ENCODE peak calls at places on chromosomes 12 and 14, in six cellular contexts. E is thoracic aorta, A is RWPE1, X is fibroblast of mammary gland, S is AG09309, J is choroid plexus epithelial cell. O is an unnamed sample.

GRCh38 chr14:63508033-63508432 is 35.1 kb downstream of the PPP2R5E start:
- DNase-seq in S (no peak), A (no peak), E (no peak), X (no peak), J (no peak), O (no peak)

GRCh38 chr14:84927096-84927910 is 602.6 kb upstream of the FLRT2 start:
- DNase-seq in J (peak), X (no peak), E (no peak), A (no peak), S (no peak), O (no peak)

GRCh38 chr12:89244536-89244935 is 107.8 kb downstream of the DUSP6 start:
- DNase-seq in S (no peak), J (peak), X (peak), E (no peak), A (no peak), O (no peak)

GRCh38 chr14:29648045-29648444 is 279.6 kb downstream of the PRKD1 start:
- DNase-seq in X (peak), S (no peak), J (no peak), E (no peak), A (no peak), O (no peak)

GRCh38 chr14:55073856-55074255 is 22.4 kb downstream of the MAPK1IP1L start:
- DNase-seq in J (peak), X (peak), E (no peak), S (peak), A (no peak), O (no peak)

GRCh38 chr14:99681101-99681831 is 2.8 kb upstream of the CYP46A1 start:
- DNase-seq in X (no peak), A (no peak), S (no peak), E (no peak), J (no peak), O (no peak)

GRCh38 chr12:27521066-27521465 is 2.9 kb upstream of the PPFIBP1 start:
- DNase-seq in S (no peak), E (no peak), A (no peak), J (no peak), X (peak), O (peak)

GRCh38 chr12:114238808-114239207 is 167.1 kb downstream of the TBX5 start:
- DNase-seq in S (peak), X (peak), E (no peak), A (no peak), J (peak), O (peak)

GRCh38 chr14:62694075-62694474 is 351.2 kb downstream of the KCNH5 start:
- DNase-seq in J (peak), A (peak), E (no peak), S (no peak), X (peak), O (no peak)

GRCh38 chr14:99821519-99822165 is 28.4 kb downstream of the EML1 start:
- DNase-seq in A (no peak), S (peak), X (peak), J (peak), E (no peak), O (no peak)

GRCh38 chr14:85958069-85958468 is 428.1 kb downstream of the FLRT2 start:
- DNase-seq in E (no peak), X (no peak), S (no peak), J (peak), A (no peak), O (no peak)

GRCh38 chr14:28375295-28375694 is 391.3 kb upstream of the FOXG1 start:
- DNase-seq in E (no peak), A (no peak), X (peak), J (peak), S (no peak), O (no peak)

GRCh38 chr12:106445981-106446380 is 88.4 kb downstream of the POLR3B start:
- DNase-seq in S (no peak), A (no peak), E (no peak), X (no peak), J (no peak), O (no peak)

GRCh38 chr14:35140718-35141581 is 18.6 kb downstream of the PRORP start:
- DNase-seq in J (peak), A (peak), E (no peak), S (no peak), X (peak), O (no peak)

GRCh38 chr12:19171731-19172130 is 42.2 kb downstream of the PLEKHA5 start:
- DNase-seq in J (no peak), S (no peak), X (no peak), A (no peak), E (no peak), O (no peak)

GRCh38 chr12:99009654-99010296 is 364.7 kb downstream of the APAF1 start:
- DNase-seq in A (no peak), J (no peak), S (no peak), E (no peak), X (peak), O (no peak)

GRCh38 chr14:25042362-25043299 is 7.3 kb downstream of the STXBP6 start:
- DNase-seq in E (no peak), S (peak), A (no peak), X (peak), J (peak), O (no peak)

GRCh38 chr12:9724023-9724422 is 8.9 kb downstream of the CLECL1 start:
- DNase-seq in X (no peak), A (no peak), S (no peak), E (no peak), J (no peak), O (no peak)

GRCh38 chr12:93323625-93324165 is 54.0 kb upstream of the NUDT4 start:
- DNase-seq in S (no peak), J (peak), E (no peak), A (peak), X (peak), O (no peak)

GRCh38 chr14:104350463-104351185 is 212.2 kb downstream of the KIF26A start:
- DNase-seq in J (peak), A (no peak), X (no peak), E (no peak), S (no peak), O (no peak)

GRCh38 chr12:90023207-90023870 is 314.7 kb upstream of the ATP2B1 start:
- DNase-seq in A (no peak), E (no peak), S (no peak), X (no peak), J (no peak), O (no peak)

GRCh38 chr12:12671850-12672660 is 23.9 kb downstream of the GPR19 start:
- DNase-seq in A (no peak), X (peak), J (peak), S (no peak), E (no peak), O (no peak)

GRCh38 chr12:43723134-43723533 is 35.5 kb downstream of the PUS7L start:
- DNase-seq in X (no peak), S (no peak), A (no peak), J (no peak), E (no peak), O (no peak)

GRCh38 chr12:111616177-111616623 is 17.1 kb upstream of the ATXN2 start:
- DNase-seq in E (no peak), X (peak), S (no peak), J (peak), A (no peak), O (no peak)

GRCh38 chr12:41981758-41982157 is 162.9 kb downstream of the GXYLT1 start:
- DNase-seq in X (peak), A (peak), J (peak), E (no peak), S (no peak), O (no peak)

GRCh38 chr12:34287986-34288962 is 266.0 kb downstream of the ALG10 start:
- DNase-seq in X (no peak), S (no peak), E (no peak), J (no peak), A (no peak), O (no peak)

GRCh38 chr12:38053113-38053512 is 263.5 kb upstream of the ALG10B start:
- DNase-seq in J (no peak), E (no peak), X (no peak), A (no peak), S (no peak), O (no peak)

GRCh38 chr12:38056701-38057689 is 259.6 kb upstream of the ALG10B start:
- DNase-seq in J (no peak), S (no peak), X (no peak), E (no peak), A (peak), O (no peak)

DNA sequence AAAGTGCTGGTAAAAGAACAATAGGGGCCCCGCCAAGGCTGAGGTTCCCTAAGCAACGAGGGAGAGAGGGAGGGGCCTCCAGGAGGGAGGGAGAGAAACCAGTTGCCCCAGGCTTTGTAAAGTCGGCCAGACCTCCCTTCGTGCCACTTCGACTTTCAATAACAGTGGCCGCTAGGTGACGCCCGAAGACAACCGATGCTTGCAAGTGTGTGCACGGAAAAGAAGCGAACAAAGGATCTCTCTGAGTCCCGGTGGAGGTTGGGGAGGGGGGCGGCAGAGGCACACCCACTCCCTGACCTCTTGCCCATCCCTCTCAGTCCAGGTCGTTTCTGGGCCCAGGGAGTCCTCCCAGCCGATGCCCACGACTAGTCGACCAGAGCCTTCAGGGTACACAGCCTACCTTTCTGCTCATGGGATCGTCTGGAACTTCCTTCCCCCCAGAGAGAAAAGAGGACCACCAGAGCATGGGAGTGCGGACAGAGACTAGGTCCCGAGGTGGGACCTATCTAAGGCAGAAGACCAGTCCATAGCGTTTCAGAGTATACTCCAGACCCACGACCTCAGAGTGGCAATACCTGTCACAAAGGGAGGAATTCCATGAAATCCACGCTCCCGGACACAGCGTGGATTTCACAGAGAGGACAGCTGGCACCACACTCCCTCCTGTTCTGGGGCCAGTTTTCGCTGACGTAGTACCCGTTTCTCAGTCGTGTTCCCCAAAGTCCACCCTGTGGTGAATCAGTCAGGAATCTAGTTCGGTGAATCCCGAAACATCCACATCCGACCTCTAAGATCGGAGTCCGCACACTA is 262.7 kb upstream of the ALG10B start:
- DNase-seq in J (no peak), E (no peak), A (peak), X (no peak), S (no peak), O (no peak)
- TF ChIP-seq CTCF in J (no peak), E (no peak), A (no peak), X (no peak), S (peak), O (no peak)

DNA sequence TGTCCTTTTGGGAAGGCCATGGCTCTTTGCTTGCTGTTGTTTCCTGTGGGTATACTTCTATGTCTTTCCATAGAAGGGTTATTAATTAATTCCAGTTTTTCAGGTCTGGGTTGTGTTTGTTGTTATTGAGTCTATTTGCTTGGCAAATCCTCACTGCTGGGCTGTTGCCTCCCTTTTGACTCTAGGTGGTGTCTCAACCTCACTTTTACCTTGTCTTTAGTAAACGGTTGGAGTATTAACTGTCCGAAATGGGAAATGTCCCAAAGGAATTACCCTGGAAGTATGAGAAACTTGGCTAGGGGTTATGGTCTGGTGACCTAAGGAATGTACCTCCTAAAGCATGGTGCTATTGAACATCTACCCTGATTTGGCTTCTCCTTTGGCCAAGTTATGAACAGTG is 16.7 kb downstream of the PRH1 start:
- DNase-seq in A (no peak), X (peak), S (no peak), E (no peak), J (no peak), O (no peak)
- TF ChIP-seq CTCF in A (no peak), X (no peak), S (no peak), E (no peak), J (peak), O (no peak)

GRCh38 chr14:41350476-41350875 is 256.2 kb upstream of the LRFN5 start:
- DNase-seq in E (no peak), J (no peak), X (no peak), S (no peak), A (no peak), O (no peak)

GRCh38 chr14:41343857-41344256 is 262.8 kb upstream of the LRFN5 start:
- DNase-seq in S (no peak), J (no peak), X (no peak), A (no peak), E (no peak), O (no peak)

DNA sequence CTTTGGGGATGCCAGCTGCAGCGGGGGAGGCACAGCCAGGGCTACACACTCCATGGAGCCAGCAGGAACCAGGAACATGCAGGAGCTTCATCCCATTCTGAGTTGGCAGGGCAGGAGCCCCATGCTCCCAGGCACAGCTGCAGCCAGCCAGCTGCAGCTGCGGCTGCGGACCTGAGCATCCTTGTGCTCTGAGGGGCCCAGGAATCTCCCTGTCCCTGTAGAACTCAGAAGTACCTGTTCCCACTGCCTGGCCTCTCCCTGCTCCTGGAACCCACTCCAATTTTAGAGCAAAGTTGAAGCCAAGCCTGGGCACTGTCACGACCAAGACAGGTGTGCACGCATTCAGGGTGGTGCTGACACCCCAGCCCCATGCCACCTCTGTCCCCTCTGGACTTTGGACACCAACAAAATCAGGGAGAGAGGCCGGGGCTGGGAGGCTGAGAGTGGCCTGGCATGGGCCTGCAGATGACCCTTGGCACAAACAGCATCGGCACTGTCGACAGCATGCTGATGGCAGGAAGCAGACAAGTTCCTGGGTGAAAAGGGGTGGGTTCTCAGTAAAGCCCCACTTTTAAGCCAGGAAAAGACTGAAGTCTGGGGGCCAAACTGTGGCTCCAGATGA is 257.3 kb upstream of the LRFN5 start:
- DNase-seq in A (no peak), E (no peak), S (no peak), X (no peak), J (no peak), O (no peak)
- TF ChIP-seq CTCF in A (no peak), E (no peak), S (no peak), X (no peak), J (no peak), O (no peak)

GRCh38 chr14:96051642-96052540 is 12.7 kb downstream of the C14orf132 start:
- DNase-seq in J (no peak), X (no peak), E (no peak), A (no peak), S (no peak), O (no peak)
- TF ChIP-seq CTCF in J (peak), X (peak), E (no peak), A (no peak), S (no peak), O (no peak)

GRCh38 chr12:503111-503761 is 43.5 kb downstream of the B4GALNT3 start:
- DNase-seq in S (no peak), X (no peak), E (no peak), A (peak), J (no peak), O (no peak)

GRCh38 chr12:496736-497135 is 37.0 kb downstream of the B4GALNT3 start:
- DNase-seq in A (no peak), J (no peak), X (no peak), S (no peak), E (no peak), O (no peak)

GRCh38 chr12:501722-502447 is 42.1 kb downstream of the B4GALNT3 start:
- DNase-seq in A (no peak), S (no peak), X (no peak), E (no peak), J (no peak), O (no peak)

GRCh38 chr12:497501-498160 is 37.9 kb downstream of the B4GALNT3 start:
- DNase-seq in S (no peak), E (no peak), J (no peak), A (no peak), X (no peak), O (peak)

GRCh38 chr12:499837-500458 is 40.2 kb downstream of the B4GALNT3 start:
- DNase-seq in A (no peak), X (no peak), J (no peak), S (no peak), E (no peak), O (peak)
- TF ChIP-seq CTCF in A (no peak), X (no peak), J (no peak), S (no peak), E (peak), O (peak)

GRCh38 chr14:70671652-70672327 is 30.1 kb downstream of the TTC9 start:
- DNase-seq in A (no peak), J (no peak), E (no peak), S (no peak), X (no peak), O (no peak)
- TF ChIP-seq CTCF in A (no peak), J (no peak), E (no peak), S (no peak), X (no peak), O (no peak)

GRCh38 chr14:97116546-97116945 is 319.4 kb downstream of the VRK1 start:
- DNase-seq in J (no peak), S (no peak), A (no peak), X (no peak), E (no peak), O (no peak)
- TF ChIP-seq CTCF in J (no peak), S (no peak), A (no peak), X (no peak), E (no peak), O (no peak)

GRCh38 chr12:65277994-65278575 is 398 bp upstream of the MSRB3 start:
- DNase-seq in X (no peak), J (no peak), E (no peak), A (no peak), S (no peak), O (no peak)

GRCh38 chr12:65280306-65280705 is 1.8 kb downstream of the MSRB3 start:
- DNase-seq in S (no peak), J (peak), E (no peak), X (peak), A (no peak), O (no peak)

GRCh38 chr12:65278576-65279386 is at the start of gene MSRB3:
- DNase-seq in E (peak), A (peak), X (peak), J (peak), S (peak), O (peak)

GRCh38 chr12:65279387-65280112 is 1.1 kb downstream of the MSRB3 start:
- DNase-seq in X (peak), S (no peak), A (no peak), E (no peak), J (peak), O (no peak)

GRCh38 chr12:65282840-65283239 is 4.4 kb downstream of the MSRB3 start:
- DNase-seq in X (no peak), J (peak), A (peak), S (no peak), E (no peak), O (no peak)
- TF ChIP-seq CTCF in X (peak), J (no peak), A (peak), S (no peak), E (no peak), O (no peak)

GRCh38 chr12:38370311-38370710 is 53.7 kb downstream of the ALG10B start:
- DNase-seq in X (no peak), A (no peak), J (no peak), E (no peak), S (no peak), O (no peak)

DNA sequence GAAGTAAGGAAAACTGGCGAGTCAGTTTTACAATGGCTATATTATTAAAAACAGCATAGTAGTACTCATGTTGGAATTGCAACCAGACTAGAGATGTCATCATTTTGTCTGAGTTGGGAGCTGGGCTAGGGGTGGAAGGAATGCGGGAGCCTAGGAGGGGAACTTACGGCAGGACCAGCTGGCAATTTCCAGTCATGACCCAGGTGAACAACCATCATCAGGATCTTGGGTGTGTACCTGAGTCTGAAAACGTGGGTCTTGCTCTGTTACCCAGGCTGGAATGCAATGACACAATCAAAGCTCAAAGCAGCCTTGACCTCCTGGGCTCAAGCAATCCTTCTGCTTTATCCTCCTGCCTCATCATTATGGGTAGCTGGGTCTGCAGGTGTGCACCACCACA is 50.9 kb downstream of the ALG10B start:
- DNase-seq in A (no peak), S (no peak), E (no peak), X (no peak), J (no peak), O (no peak)
- TF ChIP-seq CTCF in A (no peak), S (no peak), E (no peak), X (no peak), J (no peak), O (no peak)

GRCh38 chr14:77201696-77202095 is 20.1 kb downstream of the TMEM63C start:
- DNase-seq in J (no peak), A (no peak), X (no peak), E (no peak), S (no peak), O (no peak)

GRCh38 chr14:77198576-77198975 is 17.0 kb downstream of the TMEM63C start:
- DNase-seq in J (no peak), E (no peak), A (no peak), S (no peak), X (no peak), O (no peak)

GRCh38 chr14:77199590-77199989 is 18.0 kb downstream of the TMEM63C start:
- DNase-seq in X (no peak), A (no peak), S (no peak), J (no peak), E (no peak), O (no peak)

GRCh38 chr14:77197988-77198387 is 16.4 kb downstream of the TMEM63C start:
- DNase-seq in A (no peak), E (no peak), J (no peak), S (no peak), X (no peak), O (no peak)

GRCh38 chr14:77200406-77200985 is 18.9 kb downstream of the TMEM63C start:
- DNase-seq in J (no peak), E (no peak), X (no peak), A (no peak), S (no peak), O (no peak)
- TF ChIP-seq CTCF in J (no peak), E (no peak), X (no peak), A (no peak), S (no peak), O (no peak)

O was measured in right atrium auricular region.